ENCODE peak calls at places on chromosomes 5 and 9, in ten cellular contexts. R is Panc1, X is A549, H is heart left ventricle, V is GM12865, C is tibial artery, W is fibroblast of pulmonary artery, E is heart right ventricle, Z is right lobe of liver, U is fibroblast of lung. F is an unnamed sample.

GRCh38 chr5:1760656-1761452 is 38.8 kb downstream of the MRPL36 start:
- DNase-seq in R (no peak), X (no peak), H (peak; percentile 11), V (no peak), C (peak; percentile 56), W (no peak), E (no peak), Z (peak; percentile 7), U (no peak), F (no peak)

GRCh38 chr9:106697799-106698591 is 165.0 kb upstream of the ZNF462 start:
- DNase-seq in R (no peak), X (no peak), H (peak; percentile 83), V (no peak), C (peak; percentile 75), W (peak; percentile 86), E (peak; percentile 84), Z (peak; percentile 18), U (peak; percentile 78), F (peak; percentile 87)

GRCh38 chr9:87223397-87224246 is 274.0 kb upstream of the DAPK1 start:
- DNase-seq in R (no peak), X (no peak), H (no peak), V (no peak), C (no peak), W (peak; percentile 28), E (no peak), Z (no peak), U (peak; percentile 18), F (peak; percentile 55)

GRCh38 chr5:135151256-135151655 is 117.2 kb upstream of the PITX1 start:
- DNase-seq in R (no peak), X (no peak), H (no peak), V (no peak), C (no peak), W (no peak), E (no peak), Z (no peak), U (no peak), F (no peak)

GRCh38 chr9:75539558-75539957 is 350.9 kb upstream of the PCSK5 start:
- DNase-seq in R (no peak), X (no peak), H (no peak), V (no peak), C (no peak), W (no peak), E (no peak), Z (no peak), U (peak; percentile 25), F (no peak)

GRCh38 chr5:67246108-67246507 is 49.5 kb upstream of the CD180 start:
- DNase-seq in R (peak; percentile 17), X (peak; percentile 71), H (no peak), V (peak; percentile 77), C (no peak), W (peak; percentile 95), E (peak; percentile 50), Z (no peak), U (peak; percentile 70), F (peak; percentile 95)

GRCh38 chr5:464446-464842 is 21.5 kb downstream of the EXOC3 start:
- DNase-seq in R (no peak), X (no peak), H (peak; percentile 14), V (no peak), C (no peak), W (no peak), E (no peak), Z (no peak), U (no peak), F (no peak)

GRCh38 chr5:40429258-40430111 is 250.2 kb upstream of the PTGER4 start:
- DNase-seq in R (no peak), X (no peak), H (peak; percentile 62), V (no peak), C (no peak), W (peak; percentile 42), E (peak; percentile 72), Z (no peak), U (no peak), F (peak; percentile 43)

GRCh38 chr9:133089271-133089671 is 27.5 kb downstream of the CEL start:
- DNase-seq in R (no peak), X (peak; percentile 17), H (no peak), V (peak; percentile 23), C (peak; percentile 15), W (no peak), E (no peak), Z (no peak), U (no peak), F (no peak)

GRCh38 chr9:81479573-81479972 is 209.8 kb downstream of the TLE1 start:
- DNase-seq in R (no peak), X (no peak), H (no peak), V (no peak), C (no peak), W (no peak), E (no peak), Z (no peak), U (no peak), F (no peak)

GRCh38 chr5:14351845-14352712 is 208.9 kb downstream of the TRIO start:
- DNase-seq in R (peak; percentile 53), X (peak; percentile 61), H (peak; percentile 63), V (peak; percentile 74), C (peak; percentile 81), W (peak; percentile 77), E (peak; percentile 59), Z (peak; percentile 61), U (peak; percentile 54), F (peak; percentile 73)

GRCh38 chr5:56126487-56127179 is 106.5 kb downstream of the ANKRD55 start:
- DNase-seq in R (no peak), X (peak; percentile 22), H (no peak), V (no peak), C (no peak), W (peak; percentile 81), E (no peak), Z (no peak), U (peak; percentile 73), F (peak; percentile 72)

GRCh38 chr5:81657386-81657785 is 93.5 kb downstream of the SSBP2 start:
- DNase-seq in R (no peak), X (no peak), H (no peak), V (no peak), C (no peak), W (no peak), E (no peak), Z (no peak), U (no peak), F (peak; percentile 20)

GRCh38 chr9:127523312-127523851 is 72.1 kb downstream of the LRSAM1 start:
- DNase-seq in R (no peak), X (peak; percentile 75), H (peak; percentile 16), V (peak; percentile 31), C (no peak), W (peak; percentile 66), E (peak; percentile 6), Z (no peak), U (peak; percentile 40), F (peak; percentile 78)
- TF ChIP-seq CTCF in R (peak; percentile 35), X (peak; percentile 38), H (peak; percentile 44), V (peak; percentile 38), C (peak; percentile 10), W (peak; percentile 56), E (peak; percentile 25), Z (no peak), U (peak; percentile 58), F (peak; percentile 66)

DNA sequence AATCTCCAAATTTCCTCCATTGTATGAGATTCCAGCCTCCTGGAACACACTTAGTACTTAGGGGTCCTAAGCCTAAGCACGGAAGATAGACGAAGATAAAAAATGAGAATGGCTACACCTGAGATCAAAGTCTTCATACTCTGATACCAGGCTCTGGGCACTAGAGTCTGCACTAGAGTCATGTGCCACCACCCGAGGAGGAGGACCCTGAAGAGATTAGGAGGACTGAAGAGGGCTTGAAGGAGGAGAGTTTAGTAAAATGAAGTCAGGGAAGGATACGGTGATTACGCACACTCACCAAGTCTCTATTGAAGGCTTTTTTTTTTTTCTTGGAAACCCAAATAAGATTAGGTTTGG is 573 bp upstream of the SPATA24 start:
- DNase-seq in R (no peak), X (no peak), H (no peak), V (no peak), C (no peak), W (no peak), E (no peak), Z (no peak), U (no peak), F (no peak)
- H3K4me3 ChIP-seq in R (peak overlapping the region; percentile 71), X (peak overlapping the region; percentile 45), H (peak overlapping the region; percentile 50), V (peak overlapping the region; percentile 75), C (peak overlapping the region; percentile 59), W (peak overlapping the region; percentile 70), E (peak overlapping the region; percentile 57), Z (peak overlapping the region; percentile 71), U (peak overlapping the region; percentile 33), F (peak overlapping the region; percentile 68)

GRCh38 chr9:94798668-94799067 is 72.2 kb downstream of the AOPEP start:
- DNase-seq in R (no peak), X (no peak), H (no peak), V (no peak), C (no peak), W (no peak), E (no peak), Z (no peak), U (no peak), F (no peak)

GRCh38 chr9:94799578-94800264 is 73.2 kb downstream of the AOPEP start:
- DNase-seq in R (no peak), X (peak; percentile 71), H (no peak), V (no peak), C (no peak), W (peak; percentile 77), E (no peak), Z (no peak), U (peak; percentile 97), F (peak; percentile 63)

GRCh38 chr9:94794768-94795167 is 68.3 kb downstream of the AOPEP start:
- DNase-seq in R (no peak), X (no peak), H (no peak), V (no peak), C (no peak), W (no peak), E (no peak), Z (no peak), U (no peak), F (no peak)

GRCh38 chr9:94798201-94798600 is 71.7 kb downstream of the AOPEP start:
- DNase-seq in R (no peak), X (no peak), H (no peak), V (no peak), C (no peak), W (no peak), E (no peak), Z (no peak), U (no peak), F (no peak)

GRCh38 chr9:94796687-94797086 is 70.2 kb downstream of the AOPEP start:
- DNase-seq in R (no peak), X (no peak), H (no peak), V (no peak), C (no peak), W (no peak), E (no peak), Z (no peak), U (peak; percentile 36), F (no peak)
- TF ChIP-seq CTCF in R (no peak), X (no peak), H (no peak), V (no peak), C (no peak), W (no peak), E (no peak), Z (no peak), U (no peak), F (no peak)

DNA sequence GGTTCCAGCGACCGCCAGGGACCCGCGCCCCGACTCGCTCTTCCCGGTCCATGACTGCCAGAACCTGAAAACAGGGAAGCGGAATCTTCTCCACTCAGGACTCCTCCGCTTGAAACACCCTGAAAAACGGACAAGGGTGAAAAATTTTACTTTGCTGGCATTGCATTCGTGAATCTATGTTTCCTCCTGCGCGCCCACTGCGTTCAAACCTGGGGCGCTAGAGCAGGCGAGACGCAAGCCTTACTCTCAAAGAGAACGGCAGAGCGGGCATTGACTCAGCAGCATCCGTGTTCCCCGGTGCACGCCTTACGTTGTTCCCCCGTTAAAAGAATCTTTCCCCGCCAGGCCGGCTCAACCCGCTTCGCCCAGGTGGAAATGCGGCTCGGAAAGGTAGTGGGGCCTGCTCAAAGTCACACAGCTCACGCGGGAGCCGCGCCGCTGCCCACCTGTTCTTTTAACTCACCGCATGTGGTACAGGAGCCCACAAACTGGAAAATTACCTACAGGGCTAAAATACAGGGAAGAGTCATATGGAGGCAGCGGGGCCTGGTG is 999 bp upstream of the DRD1 start:
- DNase-seq in R (no peak), X (no peak), H (no peak), V (no peak), C (no peak), W (no peak), E (no peak), Z (no peak), U (no peak), F (no peak)
- H3K4me3 ChIP-seq in R (peak overlapping the region; percentile 34), X (peak overlapping the region; percentile 51), H (peak overlapping the region; percentile 17), V (no peak overlapping the region), C (peak overlapping the region; percentile 55), W (no peak overlapping the region), E (no peak overlapping the region), Z (peak overlapping the region; percentile 48), U (peak overlapping the region; percentile 16), F (no peak overlapping the region)